ENCODE peak calls at places on chromosome 3, in seven cellular contexts. One of them, this sample, is unnamed.

GRCh38 chr3:52834871-52835501 is at the start of gene MUSTN1:
- DNase-seq in WTC11: no peak
- DNase-seq in activated naive CD8-positive, alpha-beta T cell treated with anti-CD3 and anti-CD28 coated beads, Interleukin-2, amount 50 U/mL, for 24 hours: no peak
- DNase-seq in kidney: peak
- DNase-seq in AG04450: no peak
- DNase-seq in NCI-H1436: no peak
- DNase-seq in GM13977: no peak
- DNase-seq in this sample: no peak

GRCh38 chr3:124882749-124883148 is 4.4 kb downstream of the ITGB5 start:
- DNase-seq in WTC11: no peak
- DNase-seq in activated naive CD8-positive, alpha-beta T cell treated with anti-CD3 and anti-CD28 coated beads, Interleukin-2, amount 50 U/mL, for 24 hours: no peak
- DNase-seq in kidney: no peak
- DNase-seq in AG04450: no peak
- DNase-seq in NCI-H1436: no peak
- DNase-seq in GM13977: no peak
- DNase-seq in this sample: no peak

GRCh38 chr3:146404451-146404850 is 64.9 kb downstream of the PLSCR2 start:
- DNase-seq in WTC11: no peak
- DNase-seq in activated naive CD8-positive, alpha-beta T cell treated with anti-CD3 and anti-CD28 coated beads, Interleukin-2, amount 50 U/mL, for 24 hours: no peak
- DNase-seq in kidney: no peak
- DNase-seq in AG04450: peak
- DNase-seq in NCI-H1436: no peak
- DNase-seq in GM13977: no peak
- DNase-seq in this sample: no peak

GRCh38 chr3:107117922-107118576 is 259.2 kb upstream of the CCDC54 start:
- DNase-seq in WTC11: peak
- DNase-seq in activated naive CD8-positive, alpha-beta T cell treated with anti-CD3 and anti-CD28 coated beads, Interleukin-2, amount 50 U/mL, for 24 hours: peak
- DNase-seq in kidney: no peak
- DNase-seq in AG04450: peak
- DNase-seq in NCI-H1436: peak
- DNase-seq in GM13977: peak
- DNase-seq in this sample: peak

GRCh38 chr3:50214824-50215223 is 9.8 kb downstream of the SLC38A3 start:
- DNase-seq in WTC11: no peak
- DNase-seq in activated naive CD8-positive, alpha-beta T cell treated with anti-CD3 and anti-CD28 coated beads, Interleukin-2, amount 50 U/mL, for 24 hours: no peak
- DNase-seq in kidney: no peak
- DNase-seq in AG04450: no peak
- DNase-seq in NCI-H1436: no peak
- DNase-seq in GM13977: no peak
- DNase-seq in this sample: no peak

GRCh38 chr3:36401056-36401455 is 20.8 kb downstream of the STAC start:
- DNase-seq in WTC11: no peak
- DNase-seq in activated naive CD8-positive, alpha-beta T cell treated with anti-CD3 and anti-CD28 coated beads, Interleukin-2, amount 50 U/mL, for 24 hours: no peak
- DNase-seq in kidney: no peak
- DNase-seq in AG04450: no peak
- DNase-seq in NCI-H1436: no peak
- DNase-seq in GM13977: no peak
- DNase-seq in this sample: no peak

GRCh38 chr3:981156-981555 is 111.7 kb upstream of the CNTN6 start:
- DNase-seq in WTC11: no peak
- DNase-seq in activated naive CD8-positive, alpha-beta T cell treated with anti-CD3 and anti-CD28 coated beads, Interleukin-2, amount 50 U/mL, for 24 hours: no peak
- DNase-seq in kidney: no peak
- DNase-seq in AG04450: no peak
- DNase-seq in NCI-H1436: no peak
- DNase-seq in GM13977: no peak
- DNase-seq in this sample: no peak

GRCh38 chr3:123802007-123802630 is 82.0 kb downstream of the MYLK start:
- DNase-seq in WTC11: no peak
- DNase-seq in activated naive CD8-positive, alpha-beta T cell treated with anti-CD3 and anti-CD28 coated beads, Interleukin-2, amount 50 U/mL, for 24 hours: no peak
- DNase-seq in kidney: no peak
- DNase-seq in AG04450: no peak
- DNase-seq in NCI-H1436: no peak
- DNase-seq in GM13977: no peak
- DNase-seq in this sample: no peak

GRCh38 chr3:126259411-126260391 is 79.3 kb upstream of the ALDH1L1 start:
- DNase-seq in WTC11: peak
- DNase-seq in activated naive CD8-positive, alpha-beta T cell treated with anti-CD3 and anti-CD28 coated beads, Interleukin-2, amount 50 U/mL, for 24 hours: peak
- DNase-seq in kidney: no peak
- DNase-seq in AG04450: no peak
- DNase-seq in NCI-H1436: no peak
- DNase-seq in GM13977: no peak
- DNase-seq in this sample: peak

GRCh38 chr3:197308591-197308990 is 10.2 kb upstream of the DLG1 start:
- DNase-seq in WTC11: no peak
- DNase-seq in activated naive CD8-positive, alpha-beta T cell treated with anti-CD3 and anti-CD28 coated beads, Interleukin-2, amount 50 U/mL, for 24 hours: no peak
- DNase-seq in kidney: no peak
- DNase-seq in AG04450: no peak
- DNase-seq in NCI-H1436: no peak
- DNase-seq in GM13977: no peak
- DNase-seq in this sample: no peak

GRCh38 chr3:58161435-58162398 is 49.1 kb downstream of the DNASE1L3 start:
- DNase-seq in WTC11: no peak
- DNase-seq in activated naive CD8-positive, alpha-beta T cell treated with anti-CD3 and anti-CD28 coated beads, Interleukin-2, amount 50 U/mL, for 24 hours: no peak
- DNase-seq in kidney: peak
- DNase-seq in AG04450: peak
- DNase-seq in NCI-H1436: no peak
- DNase-seq in GM13977: no peak
- DNase-seq in this sample: no peak

GRCh38 chr3:195834675-195835583 is 23.2 kb upstream of the MUC4 start:
- DNase-seq in WTC11: no peak
- DNase-seq in activated naive CD8-positive, alpha-beta T cell treated with anti-CD3 and anti-CD28 coated beads, Interleukin-2, amount 50 U/mL, for 24 hours: no peak
- DNase-seq in kidney: no peak
- DNase-seq in AG04450: no peak
- DNase-seq in NCI-H1436: no peak
- DNase-seq in GM13977: no peak
- DNase-seq in this sample: no peak

GRCh38 chr3:134331811-134332199 is 42.4 kb downstream of the AMOTL2 start:
- DNase-seq in WTC11: no peak
- DNase-seq in activated naive CD8-positive, alpha-beta T cell treated with anti-CD3 and anti-CD28 coated beads, Interleukin-2, amount 50 U/mL, for 24 hours: no peak
- DNase-seq in kidney: no peak
- DNase-seq in AG04450: no peak
- DNase-seq in NCI-H1436: no peak
- DNase-seq in GM13977: no peak
- DNase-seq in this sample: no peak

GRCh38 chr3:15823092-15823491 is 25.3 kb upstream of the ANKRD28 start:
- DNase-seq in WTC11: peak
- DNase-seq in activated naive CD8-positive, alpha-beta T cell treated with anti-CD3 and anti-CD28 coated beads, Interleukin-2, amount 50 U/mL, for 24 hours: no peak
- DNase-seq in kidney: no peak
- DNase-seq in AG04450: no peak
- DNase-seq in NCI-H1436: no peak
- DNase-seq in GM13977: no peak
- DNase-seq in this sample: no peak

GRCh38 chr3:141878812-141879211 is 2.4 kb downstream of the ATP1B3 start:
- DNase-seq in WTC11: no peak
- DNase-seq in activated naive CD8-positive, alpha-beta T cell treated with anti-CD3 and anti-CD28 coated beads, Interleukin-2, amount 50 U/mL, for 24 hours: no peak
- DNase-seq in kidney: no peak
- DNase-seq in AG04450: no peak
- DNase-seq in NCI-H1436: no peak
- DNase-seq in GM13977: no peak
- DNase-seq in this sample: no peak

GRCh38 chr3:187777331-187778046 is 32.2 kb upstream of the BCL6 start:
- DNase-seq in WTC11: no peak
- DNase-seq in activated naive CD8-positive, alpha-beta T cell treated with anti-CD3 and anti-CD28 coated beads, Interleukin-2, amount 50 U/mL, for 24 hours: peak
- DNase-seq in kidney: no peak
- DNase-seq in AG04450: no peak
- DNase-seq in NCI-H1436: no peak
- DNase-seq in GM13977: no peak
- DNase-seq in this sample: no peak

GRCh38 chr3:47193871-47194859 is 30.3 kb upstream of the SETD2 start:
- DNase-seq in WTC11: no peak
- DNase-seq in activated naive CD8-positive, alpha-beta T cell treated with anti-CD3 and anti-CD28 coated beads, Interleukin-2, amount 50 U/mL, for 24 hours: no peak
- DNase-seq in kidney: no peak
- DNase-seq in AG04450: no peak
- DNase-seq in NCI-H1436: no peak
- DNase-seq in GM13977: no peak
- DNase-seq in this sample: no peak

GRCh38 chr3:1727242-1727641 is 371.4 kb upstream of the CNTN4 start:
- DNase-seq in WTC11: no peak
- DNase-seq in activated naive CD8-positive, alpha-beta T cell treated with anti-CD3 and anti-CD28 coated beads, Interleukin-2, amount 50 U/mL, for 24 hours: no peak
- DNase-seq in kidney: no peak
- DNase-seq in AG04450: no peak
- DNase-seq in NCI-H1436: no peak
- DNase-seq in GM13977: no peak
- DNase-seq in this sample: no peak

GRCh38 chr3:129992781-129993180 is 18.3 kb downstream of the TRH start:
- DNase-seq in WTC11: peak
- DNase-seq in activated naive CD8-positive, alpha-beta T cell treated with anti-CD3 and anti-CD28 coated beads, Interleukin-2, amount 50 U/mL, for 24 hours: no peak
- DNase-seq in kidney: no peak
- DNase-seq in AG04450: no peak
- DNase-seq in NCI-H1436: peak
- DNase-seq in GM13977: no peak
- DNase-seq in this sample: peak

GRCh38 chr3:161560006-161560637 is 63.5 kb downstream of the OTOL1 start:
- DNase-seq in WTC11: peak
- DNase-seq in activated naive CD8-positive, alpha-beta T cell treated with anti-CD3 and anti-CD28 coated beads, Interleukin-2, amount 50 U/mL, for 24 hours: no peak
- DNase-seq in kidney: no peak
- DNase-seq in AG04450: no peak
- DNase-seq in NCI-H1436: peak
- DNase-seq in GM13977: no peak
- DNase-seq in this sample: no peak

GRCh38 chr3:5499404-5499803 is 311.9 kb downstream of the EDEM1 start:
- DNase-seq in WTC11: no peak
- DNase-seq in activated naive CD8-positive, alpha-beta T cell treated with anti-CD3 and anti-CD28 coated beads, Interleukin-2, amount 50 U/mL, for 24 hours: no peak
- DNase-seq in kidney: no peak
- DNase-seq in AG04450: no peak
- DNase-seq in NCI-H1436: no peak
- DNase-seq in GM13977: peak
- DNase-seq in this sample: no peak

GRCh38 chr3:127389415-127389814 is 101.6 kb upstream of the PRR20G start:
- DNase-seq in WTC11: no peak
- DNase-seq in activated naive CD8-positive, alpha-beta T cell treated with anti-CD3 and anti-CD28 coated beads, Interleukin-2, amount 50 U/mL, for 24 hours: no peak
- DNase-seq in kidney: no peak
- DNase-seq in AG04450: no peak
- DNase-seq in NCI-H1436: no peak
- DNase-seq in GM13977: no peak
- DNase-seq in this sample: no peak

GRCh38 chr3:194350726-194351071 is 429 bp downstream of the CPN2 start:
- DNase-seq in WTC11: no peak
- DNase-seq in activated naive CD8-positive, alpha-beta T cell treated with anti-CD3 and anti-CD28 coated beads, Interleukin-2, amount 50 U/mL, for 24 hours: no peak
- DNase-seq in kidney: no peak
- DNase-seq in AG04450: no peak
- DNase-seq in NCI-H1436: no peak
- DNase-seq in GM13977: no peak
- DNase-seq in this sample: no peak

GRCh38 chr3:47527952-47528718 is 14.6 kb upstream of the ELP6 start:
- DNase-seq in WTC11: no peak
- DNase-seq in activated naive CD8-positive, alpha-beta T cell treated with anti-CD3 and anti-CD28 coated beads, Interleukin-2, amount 50 U/mL, for 24 hours: no peak
- DNase-seq in kidney: no peak
- DNase-seq in AG04450: no peak
- DNase-seq in NCI-H1436: no peak
- DNase-seq in GM13977: no peak
- DNase-seq in this sample: no peak

GRCh38 chr3:117748131-117748530 is 1038.6 kb downstream of the TUSC7 start:
- DNase-seq in WTC11: no peak
- DNase-seq in activated naive CD8-positive, alpha-beta T cell treated with anti-CD3 and anti-CD28 coated beads, Interleukin-2, amount 50 U/mL, for 24 hours: no peak
- DNase-seq in kidney: no peak
- DNase-seq in AG04450: no peak
- DNase-seq in NCI-H1436: no peak
- DNase-seq in GM13977: no peak
- DNase-seq in this sample: no peak

GRCh38 chr3:23776352-23776891 is 29.3 kb upstream of the UBE2E1 start:
- DNase-seq in WTC11: no peak
- DNase-seq in activated naive CD8-positive, alpha-beta T cell treated with anti-CD3 and anti-CD28 coated beads, Interleukin-2, amount 50 U/mL, for 24 hours: no peak
- DNase-seq in kidney: no peak
- DNase-seq in AG04450: peak
- DNase-seq in NCI-H1436: no peak
- DNase-seq in GM13977: no peak
- DNase-seq in this sample: no peak

GRCh38 chr3:45690331-45691035 is 1.3 kb downstream of the SACM1L start:
- DNase-seq in WTC11: no peak
- DNase-seq in activated naive CD8-positive, alpha-beta T cell treated with anti-CD3 and anti-CD28 coated beads, Interleukin-2, amount 50 U/mL, for 24 hours: no peak
- DNase-seq in kidney: no peak
- DNase-seq in AG04450: no peak
- DNase-seq in NCI-H1436: no peak
- DNase-seq in GM13977: no peak
- DNase-seq in this sample: no peak